ENCODE peak calls at places on chromosomes 6 and 20, in ten cellular contexts. One of them, this sample, is unnamed.

GRCh38 chr20:11395581-11395980 is 522.1 kb upstream of the BTBD3 start:
- DNase-seq in effector memory CD8-positive, alpha-beta T cell: no peak
- DNase-seq in NCI-H2107: no peak
- DNase-seq in G401: no peak
- DNase-seq in caudate nucleus: no peak
- DNase-seq in fibroblast of the conjunctiva: no peak
- DNase-seq in astrocyte of the cerebellum: no peak
- DNase-seq in neuronal stem cell: no peak
- DNase-seq in GM19239: no peak
- DNase-seq in T-helper 17 cell: no peak
- DNase-seq in this sample: no peak

GRCh38 chr6:32151131-32151884 is 431 bp downstream of the PRRT1 start:
- DNase-seq in effector memory CD8-positive, alpha-beta T cell: no peak
- DNase-seq in T-helper 17 cell: no peak
- DNase-seq in NCI-H2107: no peak
- DNase-seq in GM19239: no peak
- DNase-seq in caudate nucleus: no peak
- DNase-seq in neuronal stem cell: no peak
- DNase-seq in fibroblast of the conjunctiva: no peak
- DNase-seq in G401: peak; percentile 95
- DNase-seq in astrocyte of the cerebellum: no peak
- DNase-seq in this sample: no peak

GRCh38 chr6:19408331-19408730 is 428.8 kb upstream of the ID4 start:
- DNase-seq in neuronal stem cell: no peak
- DNase-seq in caudate nucleus: no peak
- DNase-seq in T-helper 17 cell: no peak
- DNase-seq in NCI-H2107: no peak
- DNase-seq in fibroblast of the conjunctiva: peak; percentile 18
- DNase-seq in effector memory CD8-positive, alpha-beta T cell: no peak
- DNase-seq in GM19239: no peak
- DNase-seq in astrocyte of the cerebellum: no peak
- DNase-seq in G401: peak; percentile 36
- DNase-seq in this sample: no peak

GRCh38 chr20:63738687-63739128 is 868 bp upstream of the SLC2A4RG start:
- DNase-seq in neuronal stem cell: peak; percentile 70
- DNase-seq in effector memory CD8-positive, alpha-beta T cell: peak; percentile 35
- DNase-seq in T-helper 17 cell: no peak
- DNase-seq in fibroblast of the conjunctiva: no peak
- DNase-seq in caudate nucleus: no peak
- DNase-seq in GM19239: no peak
- DNase-seq in NCI-H2107: no peak
- DNase-seq in G401: peak; percentile 68
- DNase-seq in astrocyte of the cerebellum: no peak
- DNase-seq in this sample: no peak

GRCh38 chr6:6434151-6434550 is 113.7 kb upstream of the F13A1 start:
- DNase-seq in fibroblast of the conjunctiva: no peak
- DNase-seq in neuronal stem cell: no peak
- DNase-seq in GM19239: no peak
- DNase-seq in NCI-H2107: no peak
- DNase-seq in T-helper 17 cell: no peak
- DNase-seq in G401: no peak
- DNase-seq in astrocyte of the cerebellum: no peak
- DNase-seq in caudate nucleus: no peak
- DNase-seq in effector memory CD8-positive, alpha-beta T cell: no peak
- DNase-seq in this sample: no peak

GRCh38 chr6:145727817-145728388 is 7.4 kb downstream of the EPM2A start:
- DNase-seq in NCI-H2107: no peak
- DNase-seq in T-helper 17 cell: no peak
- DNase-seq in GM19239: no peak
- DNase-seq in G401: no peak
- DNase-seq in astrocyte of the cerebellum: no peak
- DNase-seq in caudate nucleus: no peak
- DNase-seq in neuronal stem cell: no peak
- DNase-seq in effector memory CD8-positive, alpha-beta T cell: no peak
- DNase-seq in fibroblast of the conjunctiva: no peak
- DNase-seq in this sample: peak; percentile 42

GRCh38 chr6:52417675-52418111 is 2.4 kb upstream of the EFHC1 start:
- DNase-seq in fibroblast of the conjunctiva: peak; percentile 88
- DNase-seq in NCI-H2107: no peak
- DNase-seq in caudate nucleus: no peak
- DNase-seq in astrocyte of the cerebellum: peak; percentile 66
- DNase-seq in GM19239: no peak
- DNase-seq in G401: no peak
- DNase-seq in neuronal stem cell: no peak
- DNase-seq in effector memory CD8-positive, alpha-beta T cell: no peak
- DNase-seq in T-helper 17 cell: no peak
- DNase-seq in this sample: no peak

GRCh38 chr20:58042626-58043025 is 185.8 kb downstream of the ANKRD60 start:
- DNase-seq in NCI-H2107: no peak
- DNase-seq in effector memory CD8-positive, alpha-beta T cell: no peak
- DNase-seq in fibroblast of the conjunctiva: no peak
- DNase-seq in T-helper 17 cell: no peak
- DNase-seq in neuronal stem cell: no peak
- DNase-seq in astrocyte of the cerebellum: no peak
- DNase-seq in caudate nucleus: no peak
- DNase-seq in G401: no peak
- DNase-seq in GM19239: no peak
- DNase-seq in this sample: no peak

GRCh38 chr20:23094927-23095326 is 8.8 kb upstream of the CD93 start:
- DNase-seq in effector memory CD8-positive, alpha-beta T cell: no peak
- DNase-seq in T-helper 17 cell: no peak
- DNase-seq in astrocyte of the cerebellum: no peak
- DNase-seq in fibroblast of the conjunctiva: no peak
- DNase-seq in neuronal stem cell: no peak
- DNase-seq in GM19239: no peak
- DNase-seq in NCI-H2107: no peak
- DNase-seq in caudate nucleus: no peak
- DNase-seq in G401: no peak
- DNase-seq in this sample: no peak

GRCh38 chr6:27547157-27548075 is 74.5 kb upstream of the ZNF184 start:
- DNase-seq in neuronal stem cell: no peak
- DNase-seq in T-helper 17 cell: no peak
- DNase-seq in effector memory CD8-positive, alpha-beta T cell: no peak
- DNase-seq in astrocyte of the cerebellum: no peak
- DNase-seq in fibroblast of the conjunctiva: peak; percentile 58
- DNase-seq in NCI-H2107: no peak
- DNase-seq in G401: peak; percentile 32
- DNase-seq in GM19239: no peak
- DNase-seq in caudate nucleus: no peak
- DNase-seq in this sample: peak; percentile 80

GRCh38 chr6:169445661-169446581 is 192.3 kb upstream of the THBS2 start:
- DNase-seq in fibroblast of the conjunctiva: no peak
- DNase-seq in astrocyte of the cerebellum: no peak
- DNase-seq in GM19239: no peak
- DNase-seq in effector memory CD8-positive, alpha-beta T cell: no peak
- DNase-seq in G401: no peak
- DNase-seq in neuronal stem cell: no peak
- DNase-seq in NCI-H2107: peak; percentile 11
- DNase-seq in caudate nucleus: no peak
- DNase-seq in T-helper 17 cell: no peak
- DNase-seq in this sample: no peak

GRCh38 chr20:25397827-25398226 is 7.2 kb upstream of the ABHD12 start:
- DNase-seq in fibroblast of the conjunctiva: no peak
- DNase-seq in neuronal stem cell: no peak
- DNase-seq in T-helper 17 cell: no peak
- DNase-seq in G401: no peak
- DNase-seq in caudate nucleus: no peak
- DNase-seq in NCI-H2107: no peak
- DNase-seq in astrocyte of the cerebellum: no peak
- DNase-seq in effector memory CD8-positive, alpha-beta T cell: no peak
- DNase-seq in GM19239: no peak
- DNase-seq in this sample: no peak

GRCh38 chr20:63321148-63321831 is 28.3 kb downstream of the COL20A1 start:
- DNase-seq in G401: no peak
- DNase-seq in caudate nucleus: no peak
- DNase-seq in NCI-H2107: no peak
- DNase-seq in neuronal stem cell: no peak
- DNase-seq in GM19239: no peak
- DNase-seq in fibroblast of the conjunctiva: no peak
- DNase-seq in astrocyte of the cerebellum: no peak
- DNase-seq in effector memory CD8-positive, alpha-beta T cell: no peak
- DNase-seq in T-helper 17 cell: no peak
- DNase-seq in this sample: no peak

GRCh38 chr6:130303436-130303835 is 62.4 kb upstream of the TMEM200A start:
- DNase-seq in astrocyte of the cerebellum: peak; percentile 37
- DNase-seq in T-helper 17 cell: no peak
- DNase-seq in neuronal stem cell: no peak
- DNase-seq in fibroblast of the conjunctiva: peak; percentile 14
- DNase-seq in caudate nucleus: no peak
- DNase-seq in NCI-H2107: no peak
- DNase-seq in GM19239: no peak
- DNase-seq in G401: no peak
- DNase-seq in effector memory CD8-positive, alpha-beta T cell: no peak
- DNase-seq in this sample: no peak

GRCh38 chr6:14320342-14320741 is 202.8 kb downstream of the CD83 start:
- DNase-seq in neuronal stem cell: no peak
- DNase-seq in NCI-H2107: no peak
- DNase-seq in caudate nucleus: no peak
- DNase-seq in fibroblast of the conjunctiva: no peak
- DNase-seq in G401: no peak
- DNase-seq in GM19239: no peak
- DNase-seq in effector memory CD8-positive, alpha-beta T cell: no peak
- DNase-seq in T-helper 17 cell: no peak
- DNase-seq in astrocyte of the cerebellum: no peak
- DNase-seq in this sample: no peak

GRCh38 chr6:127582777-127583462 is 5.9 kb downstream of the C6orf58 start:
- DNase-seq in G401: no peak
- DNase-seq in NCI-H2107: no peak
- DNase-seq in astrocyte of the cerebellum: peak; percentile 42
- DNase-seq in caudate nucleus: no peak
- DNase-seq in effector memory CD8-positive, alpha-beta T cell: no peak
- DNase-seq in GM19239: no peak
- DNase-seq in fibroblast of the conjunctiva: peak; percentile 37
- DNase-seq in neuronal stem cell: no peak
- DNase-seq in T-helper 17 cell: no peak
- DNase-seq in this sample: no peak

GRCh38 chr6:1786455-1787108 is 176.9 kb downstream of the FOXC1 start:
- DNase-seq in astrocyte of the cerebellum: no peak
- DNase-seq in T-helper 17 cell: no peak
- DNase-seq in GM19239: no peak
- DNase-seq in G401: no peak
- DNase-seq in effector memory CD8-positive, alpha-beta T cell: no peak
- DNase-seq in neuronal stem cell: no peak
- DNase-seq in NCI-H2107: no peak
- DNase-seq in fibroblast of the conjunctiva: no peak
- DNase-seq in caudate nucleus: no peak
- DNase-seq in this sample: no peak

GRCh38 chr6:162026843-162027242 is 700.7 kb downstream of the PRKN start:
- DNase-seq in NCI-H2107: no peak
- DNase-seq in GM19239: no peak
- DNase-seq in T-helper 17 cell: no peak
- DNase-seq in fibroblast of the conjunctiva: no peak
- DNase-seq in effector memory CD8-positive, alpha-beta T cell: no peak
- DNase-seq in caudate nucleus: no peak
- DNase-seq in G401: no peak
- DNase-seq in astrocyte of the cerebellum: no peak
- DNase-seq in neuronal stem cell: no peak
- DNase-seq in this sample: no peak

GRCh38 chr6:82906951-82907350 is 158.7 kb downstream of the UBE3D start:
- DNase-seq in GM19239: no peak
- DNase-seq in caudate nucleus: no peak
- DNase-seq in NCI-H2107: no peak
- DNase-seq in neuronal stem cell: no peak
- DNase-seq in effector memory CD8-positive, alpha-beta T cell: no peak
- DNase-seq in astrocyte of the cerebellum: peak; percentile 64
- DNase-seq in fibroblast of the conjunctiva: no peak
- DNase-seq in T-helper 17 cell: no peak
- DNase-seq in G401: no peak
- DNase-seq in this sample: peak; percentile 65

GRCh38 chr20:34720266-34720665 is 16.1 kb downstream of the TP53INP2 start:
- DNase-seq in astrocyte of the cerebellum: no peak
- DNase-seq in GM19239: no peak
- DNase-seq in caudate nucleus: no peak
- DNase-seq in effector memory CD8-positive, alpha-beta T cell: no peak
- DNase-seq in T-helper 17 cell: no peak
- DNase-seq in G401: peak; percentile 92
- DNase-seq in NCI-H2107: no peak
- DNase-seq in fibroblast of the conjunctiva: no peak
- DNase-seq in neuronal stem cell: no peak
- DNase-seq in this sample: no peak

GRCh38 chr20:9163995-9164394 is 95.1 kb downstream of the PLCB4 start:
- DNase-seq in effector memory CD8-positive, alpha-beta T cell: no peak
- DNase-seq in fibroblast of the conjunctiva: no peak
- DNase-seq in GM19239: no peak
- DNase-seq in G401: no peak
- DNase-seq in astrocyte of the cerebellum: no peak
- DNase-seq in caudate nucleus: no peak
- DNase-seq in T-helper 17 cell: no peak
- DNase-seq in neuronal stem cell: no peak
- DNase-seq in NCI-H2107: no peak
- DNase-seq in this sample: no peak

GRCh38 chr6:41713650-41714291 is 21.6 kb downstream of the TFEB start:
- DNase-seq in T-helper 17 cell: no peak
- DNase-seq in neuronal stem cell: no peak
- DNase-seq in NCI-H2107: no peak
- DNase-seq in effector memory CD8-positive, alpha-beta T cell: no peak
- DNase-seq in caudate nucleus: no peak
- DNase-seq in fibroblast of the conjunctiva: no peak
- DNase-seq in GM19239: no peak
- DNase-seq in G401: no peak
- DNase-seq in astrocyte of the cerebellum: no peak
- DNase-seq in this sample: no peak

GRCh38 chr20:53085720-53086119 is 113.6 kb downstream of the TSHZ2 start:
- DNase-seq in G401: no peak
- DNase-seq in T-helper 17 cell: no peak
- DNase-seq in fibroblast of the conjunctiva: no peak
- DNase-seq in caudate nucleus: no peak
- DNase-seq in GM19239: no peak
- DNase-seq in astrocyte of the cerebellum: no peak
- DNase-seq in NCI-H2107: no peak
- DNase-seq in neuronal stem cell: no peak
- DNase-seq in effector memory CD8-positive, alpha-beta T cell: no peak
- DNase-seq in this sample: peak; percentile 60

GRCh38 chr6:144957236-144957937 is 672.3 kb downstream of the UTRN start:
- DNase-seq in effector memory CD8-positive, alpha-beta T cell: no peak
- DNase-seq in neuronal stem cell: no peak
- DNase-seq in caudate nucleus: no peak
- DNase-seq in astrocyte of the cerebellum: no peak
- DNase-seq in NCI-H2107: no peak
- DNase-seq in G401: no peak
- DNase-seq in fibroblast of the conjunctiva: no peak
- DNase-seq in GM19239: no peak
- DNase-seq in T-helper 17 cell: no peak
- DNase-seq in this sample: no peak

GRCh38 chr20:56628873-56629463 is at the start of gene TFAP2C:
- DNase-seq in GM19239: no peak
- DNase-seq in neuronal stem cell: peak; percentile 61
- DNase-seq in effector memory CD8-positive, alpha-beta T cell: no peak
- DNase-seq in astrocyte of the cerebellum: no peak
- DNase-seq in caudate nucleus: no peak
- DNase-seq in T-helper 17 cell: no peak
- DNase-seq in G401: no peak
- DNase-seq in fibroblast of the conjunctiva: peak; percentile 9
- DNase-seq in NCI-H2107: no peak
- DNase-seq in this sample: peak; percentile 88

GRCh38 chr20:58646703-58647102 is 4.4 kb upstream of the STX16 start:
- DNase-seq in NCI-H2107: no peak
- DNase-seq in fibroblast of the conjunctiva: no peak
- DNase-seq in neuronal stem cell: no peak
- DNase-seq in GM19239: no peak
- DNase-seq in G401: no peak
- DNase-seq in effector memory CD8-positive, alpha-beta T cell: no peak
- DNase-seq in caudate nucleus: no peak
- DNase-seq in astrocyte of the cerebellum: no peak
- DNase-seq in T-helper 17 cell: no peak
- DNase-seq in this sample: no peak

GRCh38 chr20:34829191-34829590 is 3.7 kb upstream of the NCOA6 start:
- DNase-seq in astrocyte of the cerebellum: no peak
- DNase-seq in effector memory CD8-positive, alpha-beta T cell: no peak
- DNase-seq in caudate nucleus: no peak
- DNase-seq in NCI-H2107: no peak
- DNase-seq in G401: no peak
- DNase-seq in neuronal stem cell: no peak
- DNase-seq in fibroblast of the conjunctiva: no peak
- DNase-seq in GM19239: no peak
- DNase-seq in T-helper 17 cell: no peak
- DNase-seq in this sample: peak; percentile 12

GRCh38 chr20:61970357-61970756 is 95.3 kb downstream of the TAF4 start:
- DNase-seq in caudate nucleus: no peak
- DNase-seq in G401: no peak
- DNase-seq in astrocyte of the cerebellum: no peak
- DNase-seq in GM19239: no peak
- DNase-seq in neuronal stem cell: no peak
- DNase-seq in fibroblast of the conjunctiva: no peak
- DNase-seq in NCI-H2107: no peak
- DNase-seq in effector memory CD8-positive, alpha-beta T cell: no peak
- DNase-seq in T-helper 17 cell: no peak
- DNase-seq in this sample: no peak

This sample was measured in NB4.